ENCODE peak calls at places on chromosomes 13 and 19, in seven cellular contexts. U, M, K, J, N, O and H are unnamed samples.

GRCh38 chr13:91817250-91817649 is 418.8 kb downstream of the GPC5 start:
- DNase-seq in U (no peak), M (no peak), K (no peak), J (no peak), N (peak; percentile 1), O (peak; percentile 3), H (peak; percentile 7)

GRCh38 chr13:111965466-111966214 is 101.3 kb upstream of the SOX1 start:
- DNase-seq in U (no peak), M (no peak), K (no peak), J (no peak), N (no peak), O (no peak), H (no peak)

GRCh38 chr13:28640861-28641599 is 17.9 kb upstream of the POMP start:
- DNase-seq in U (no peak), M (no peak), K (no peak), J (no peak), N (no peak), O (no peak), H (no peak)

GRCh38 chr13:106297283-106297682 is 238.2 kb downstream of the EFNB2 start:
- DNase-seq in U (no peak), M (no peak), K (no peak), J (no peak), N (no peak), O (no peak), H (no peak)

GRCh38 chr19:33960566-33960965 is 163.9 kb downstream of the KCTD15 start:
- DNase-seq in U (no peak), M (no peak), K (no peak), J (no peak), N (no peak), O (no peak), H (no peak)

GRCh38 chr13:113638806-113639205 is 19.2 kb downstream of the ATP4B start:
- DNase-seq in U (no peak), M (no peak), K (no peak), J (no peak), N (no peak), O (no peak), H (no peak)

GRCh38 chr13:20043207-20043925 is 84.8 kb downstream of the ZMYM2 start:
- DNase-seq in U (no peak), M (no peak), K (no peak), J (no peak), N (no peak), O (no peak), H (no peak)

GRCh38 chr19:6672693-6673290 is 2.8 kb upstream of the TNFSF14 start:
- DNase-seq in U (no peak), M (no peak), K (no peak), J (no peak), N (no peak), O (no peak), H (no peak)

GRCh38 chr19:38266070-38266469 is 1.7 kb downstream of the SPINT2 start:
- DNase-seq in U (peak; percentile 51), M (no peak), K (no peak), J (no peak), N (no peak), O (no peak), H (no peak)

GRCh38 chr19:35294328-35294727 is 2.4 kb downstream of the MAG start:
- DNase-seq in U (no peak), M (no peak), K (no peak), J (no peak), N (no peak), O (no peak), H (peak; percentile 29)

GRCh38 chr13:99614465-99614885 is 113.2 kb downstream of the TM9SF2 start:
- DNase-seq in U (peak; percentile 5), M (no peak), K (no peak), J (no peak), N (peak; percentile 36), O (peak; percentile 36), H (no peak)

GRCh38 chr13:113897966-113898365 is 34.1 kb upstream of the GAS6 start:
- DNase-seq in U (no peak), M (no peak), K (no peak), J (no peak), N (no peak), O (no peak), H (no peak)

GRCh38 chr19:1027953-1028902 is 1.8 kb downstream of the CNN2 start:
- DNase-seq in U (peak; percentile 86), M (peak; percentile 25), K (no peak), J (peak; percentile 46), N (peak; percentile 96), O (peak; percentile 92), H (peak; percentile 95)

GRCh38 chr19:50669319-50670101 is 20.3 kb downstream of the C19orf81 start:
- DNase-seq in U (peak; percentile 19), M (no peak), K (peak; percentile 7), J (no peak), N (peak; percentile 5), O (peak; percentile 46), H (peak; percentile 54)

GRCh38 chr13:75877092-75877491 is 241.0 kb downstream of the LMO7 start:
- DNase-seq in U (no peak), M (no peak), K (no peak), J (no peak), N (no peak), O (no peak), H (no peak)

GRCh38 chr13:50708461-50708860 is 135.0 kb downstream of the DLEU7 start:
- DNase-seq in U (no peak), M (no peak), K (no peak), J (no peak), N (no peak), O (no peak), H (no peak)

GRCh38 chr19:17865364-17866311 is 5.9 kb downstream of the RPL18A start:
- DNase-seq in U (peak; percentile 70), M (no peak), K (no peak), J (no peak), N (no peak), O (peak; percentile 67), H (peak; percentile 36)

GRCh38 chr13:97333983-97334382 is 100.0 kb upstream of the RAP2A start:
- DNase-seq in U (no peak), M (no peak), K (no peak), J (no peak), N (no peak), O (no peak), H (peak; percentile 14)

GRCh38 chr19:4742717-4743646 is 19.3 kb upstream of the DPP9 start:
- DNase-seq in U (no peak), M (no peak), K (no peak), J (peak; percentile 82), N (no peak), O (no peak), H (no peak)

GRCh38 chr19:17125052-17125727 is 49.6 kb downstream of the MYO9B start:
- DNase-seq in U (no peak), M (no peak), K (no peak), J (no peak), N (no peak), O (no peak), H (peak; percentile 17)

GRCh38 chr13:100788540-100788939 is 113.9 kb upstream of the TMTC4 start:
- DNase-seq in U (peak; percentile 21), M (no peak), K (no peak), J (no peak), N (no peak), O (no peak), H (no peak)

GRCh38 chr19:44051654-44052402 is at the start of gene ZNF223:
- DNase-seq in U (peak; percentile 99), M (peak; percentile 34), K (peak; percentile 91), J (peak; percentile 96), N (peak; percentile 93), O (peak; percentile 91), H (peak; percentile 96)

GRCh38 chr19:19459099-19459498 is 53.6 kb downstream of the GATAD2A start:
- DNase-seq in U (no peak), M (no peak), K (no peak), J (no peak), N (peak; percentile 36), O (peak; percentile 60), H (peak; percentile 52)

GRCh38 chr19:1183543-1184172 is 9.6 kb upstream of the SBNO2 start:
- DNase-seq in U (peak; percentile 63), M (no peak), K (no peak), J (no peak), N (no peak), O (peak; percentile 90), H (no peak)